ENCODE peak calls at places on chromosomes 5 and 9, in seven cellular contexts. One of them, this sample, is unnamed.

GRCh38 chr5:141135030-141135717 is at the start of gene PCDHB5:
- DNase-seq in cardiac fibroblast: peak
- DNase-seq in neural progenitor cell: peak
- DNase-seq in fibroblast of the aortic adventitia: peak
- DNase-seq in transverse colon: no peak
- DNase-seq in tibial nerve: no peak
- DNase-seq in left ventricle myocardium inferior: no peak
- DNase-seq in this sample: no peak

GRCh38 chr5:15993934-15994333 is 185.7 kb downstream of the MARCHF11 start:
- DNase-seq in cardiac fibroblast: peak
- DNase-seq in neural progenitor cell: no peak
- DNase-seq in fibroblast of the aortic adventitia: peak
- DNase-seq in transverse colon: no peak
- DNase-seq in tibial nerve: no peak
- DNase-seq in left ventricle myocardium inferior: no peak
- DNase-seq in this sample: no peak

GRCh38 chr5:145660897-145661650 is 174.1 kb downstream of the PRELID2 start:
- DNase-seq in cardiac fibroblast: peak
- DNase-seq in neural progenitor cell: no peak
- DNase-seq in fibroblast of the aortic adventitia: peak
- DNase-seq in transverse colon: no peak
- DNase-seq in tibial nerve: no peak
- DNase-seq in left ventricle myocardium inferior: no peak
- DNase-seq in this sample: no peak

GRCh38 chr5:173968154-173968553 is 20.8 kb upstream of the C5orf47 start:
- DNase-seq in cardiac fibroblast: no peak
- DNase-seq in neural progenitor cell: peak
- DNase-seq in fibroblast of the aortic adventitia: no peak
- DNase-seq in transverse colon: no peak
- DNase-seq in tibial nerve: no peak
- DNase-seq in left ventricle myocardium inferior: no peak
- DNase-seq in this sample: no peak

GRCh38 chr5:169970911-169971436 is 9.3 kb downstream of the INSYN2B start:
- DNase-seq in cardiac fibroblast: peak
- DNase-seq in neural progenitor cell: no peak
- DNase-seq in fibroblast of the aortic adventitia: peak
- DNase-seq in transverse colon: no peak
- DNase-seq in tibial nerve: no peak
- DNase-seq in left ventricle myocardium inferior: peak
- DNase-seq in this sample: no peak

GRCh38 chr5:180831139-180832080 is 28.8 kb upstream of the MGAT1 start:
- DNase-seq in cardiac fibroblast: peak
- DNase-seq in neural progenitor cell: peak
- DNase-seq in fibroblast of the aortic adventitia: peak
- DNase-seq in transverse colon: peak
- DNase-seq in tibial nerve: peak
- DNase-seq in left ventricle myocardium inferior: peak
- DNase-seq in this sample: peak

GRCh38 chr9:132670816-132671371 is 630 bp downstream of the GTF3C4 start:
- DNase-seq in cardiac fibroblast: peak
- DNase-seq in neural progenitor cell: peak
- DNase-seq in fibroblast of the aortic adventitia: peak
- DNase-seq in transverse colon: peak
- DNase-seq in tibial nerve: no peak
- DNase-seq in left ventricle myocardium inferior: no peak
- DNase-seq in this sample: peak

GRCh38 chr5:154388842-154389241 is 57.0 kb upstream of the SAP30L start:
- DNase-seq in cardiac fibroblast: no peak
- DNase-seq in neural progenitor cell: no peak
- DNase-seq in fibroblast of the aortic adventitia: no peak
- DNase-seq in transverse colon: no peak
- DNase-seq in tibial nerve: no peak
- DNase-seq in left ventricle myocardium inferior: no peak
- DNase-seq in this sample: no peak

GRCh38 chr9:81431662-81432061 is 257.7 kb downstream of the TLE1 start:
- DNase-seq in cardiac fibroblast: peak
- DNase-seq in neural progenitor cell: no peak
- DNase-seq in fibroblast of the aortic adventitia: peak
- DNase-seq in transverse colon: no peak
- DNase-seq in tibial nerve: no peak
- DNase-seq in left ventricle myocardium inferior: no peak
- DNase-seq in this sample: no peak

GRCh38 chr9:81237565-81238231 is 451.6 kb downstream of the TLE1 start:
- DNase-seq in cardiac fibroblast: no peak
- DNase-seq in neural progenitor cell: no peak
- DNase-seq in fibroblast of the aortic adventitia: no peak
- DNase-seq in transverse colon: no peak
- DNase-seq in tibial nerve: no peak
- DNase-seq in left ventricle myocardium inferior: no peak
- DNase-seq in this sample: no peak

GRCh38 chr9:124697326-124698200 is 73.5 kb downstream of the NR6A1 start:
- DNase-seq in cardiac fibroblast: peak
- DNase-seq in neural progenitor cell: no peak
- DNase-seq in fibroblast of the aortic adventitia: peak
- DNase-seq in transverse colon: no peak
- DNase-seq in tibial nerve: no peak
- DNase-seq in left ventricle myocardium inferior: no peak
- DNase-seq in this sample: no peak

GRCh38 chr9:98085058-98085457 is 28.5 kb downstream of the NANS start:
- DNase-seq in cardiac fibroblast: no peak
- DNase-seq in neural progenitor cell: no peak
- DNase-seq in fibroblast of the aortic adventitia: no peak
- DNase-seq in transverse colon: peak
- DNase-seq in tibial nerve: no peak
- DNase-seq in left ventricle myocardium inferior: no peak
- DNase-seq in this sample: no peak

GRCh38 chr5:169956756-169957155 is 23.5 kb downstream of the INSYN2B start:
- DNase-seq in cardiac fibroblast: peak
- DNase-seq in neural progenitor cell: no peak
- DNase-seq in fibroblast of the aortic adventitia: peak
- DNase-seq in transverse colon: no peak
- DNase-seq in tibial nerve: no peak
- DNase-seq in left ventricle myocardium inferior: no peak
- DNase-seq in this sample: no peak

GRCh38 chr9:91755761-91756638 is 194.0 kb downstream of the ROR2 start:
- DNase-seq in cardiac fibroblast: no peak
- DNase-seq in neural progenitor cell: no peak
- DNase-seq in fibroblast of the aortic adventitia: peak
- DNase-seq in transverse colon: no peak
- DNase-seq in tibial nerve: no peak
- DNase-seq in left ventricle myocardium inferior: no peak
- DNase-seq in this sample: no peak

GRCh38 chr5:115850771-115851416 is 9.2 kb downstream of the AP3S1 start:
- DNase-seq in cardiac fibroblast: peak
- DNase-seq in neural progenitor cell: no peak
- DNase-seq in fibroblast of the aortic adventitia: peak
- DNase-seq in transverse colon: no peak
- DNase-seq in tibial nerve: no peak
- DNase-seq in left ventricle myocardium inferior: no peak
- DNase-seq in this sample: no peak

GRCh38 chr5:179918742-179919486 is 11.2 kb upstream of the TBC1D9B start:
- DNase-seq in cardiac fibroblast: no peak
- DNase-seq in neural progenitor cell: no peak
- DNase-seq in fibroblast of the aortic adventitia: no peak
- DNase-seq in transverse colon: no peak
- DNase-seq in tibial nerve: no peak
- DNase-seq in left ventricle myocardium inferior: no peak
- DNase-seq in this sample: no peak

GRCh38 chr5:179451099-179451812 is 99.1 kb upstream of the RUFY1 start:
- DNase-seq in cardiac fibroblast: no peak
- DNase-seq in neural progenitor cell: no peak
- DNase-seq in fibroblast of the aortic adventitia: no peak
- DNase-seq in transverse colon: no peak
- DNase-seq in tibial nerve: no peak
- DNase-seq in left ventricle myocardium inferior: no peak
- DNase-seq in this sample: no peak

GRCh38 chr5:34499001-34499734 is 157.0 kb upstream of the RAI14 start:
- DNase-seq in cardiac fibroblast: peak
- DNase-seq in neural progenitor cell: no peak
- DNase-seq in fibroblast of the aortic adventitia: peak
- DNase-seq in transverse colon: no peak
- DNase-seq in tibial nerve: no peak
- DNase-seq in left ventricle myocardium inferior: no peak
- DNase-seq in this sample: no peak

GRCh38 chr9:13244190-13244589 is 35.3 kb downstream of the MPDZ start:
- DNase-seq in cardiac fibroblast: no peak
- DNase-seq in neural progenitor cell: no peak
- DNase-seq in fibroblast of the aortic adventitia: no peak
- DNase-seq in transverse colon: no peak
- DNase-seq in tibial nerve: no peak
- DNase-seq in left ventricle myocardium inferior: no peak
- DNase-seq in this sample: no peak

GRCh38 chr5:137296213-137296702 is 202.9 kb downstream of the SPOCK1 start:
- DNase-seq in cardiac fibroblast: no peak
- DNase-seq in neural progenitor cell: peak
- DNase-seq in fibroblast of the aortic adventitia: no peak
- DNase-seq in transverse colon: no peak
- DNase-seq in tibial nerve: no peak
- DNase-seq in left ventricle myocardium inferior: no peak
- DNase-seq in this sample: no peak

GRCh38 chr9:8760000-8760767 is 960.6 kb upstream of the DMAC1 start:
- DNase-seq in cardiac fibroblast: no peak
- DNase-seq in neural progenitor cell: peak
- DNase-seq in fibroblast of the aortic adventitia: no peak
- DNase-seq in transverse colon: no peak
- DNase-seq in tibial nerve: no peak
- DNase-seq in left ventricle myocardium inferior: no peak
- DNase-seq in this sample: no peak

DNA sequence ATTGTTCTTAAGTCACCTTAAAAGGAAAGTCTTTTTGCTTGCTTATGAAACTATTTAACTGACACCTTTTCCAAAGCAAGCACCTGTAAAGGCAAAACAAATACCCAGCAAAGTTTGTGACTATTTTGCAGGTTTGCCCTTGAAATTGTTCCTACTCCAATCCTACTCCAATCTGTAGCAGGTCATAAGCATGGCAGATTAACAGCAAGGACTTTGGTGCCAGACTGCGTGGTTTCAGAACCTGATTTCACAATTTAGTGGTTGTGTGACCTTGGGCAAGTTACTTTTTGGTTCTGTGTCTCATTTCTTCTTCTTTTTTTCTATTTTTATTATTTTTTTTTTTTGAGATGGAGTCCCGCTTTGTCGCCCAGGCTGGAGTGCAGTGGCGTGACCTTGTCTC is 282.1 kb downstream of the RFX3 start:
- DNase-seq in cardiac fibroblast: no peak
- DNase-seq in neural progenitor cell: no peak
- DNase-seq in fibroblast of the aortic adventitia: no peak
- DNase-seq in transverse colon: no peak
- DNase-seq in tibial nerve: no peak
- DNase-seq in left ventricle myocardium inferior: no peak
- DNase-seq in this sample: no peak
- H3K4me3 ChIP-seq in cardiac fibroblast: no peak
- H3K4me3 ChIP-seq in neural progenitor cell: no peak
- H3K4me3 ChIP-seq in fibroblast of the aortic adventitia: no peak
- H3K4me3 ChIP-seq in transverse colon: no peak
- H3K4me3 ChIP-seq in tibial nerve: no peak
- H3K4me3 ChIP-seq in left ventricle myocardium inferior: no peak
- H3K4me3 ChIP-seq in this sample: no peak

GRCh38 chr5:14945450-14945849 is 73.9 kb upstream of the ANKH start:
- DNase-seq in cardiac fibroblast: no peak
- DNase-seq in neural progenitor cell: no peak
- DNase-seq in fibroblast of the aortic adventitia: peak
- DNase-seq in transverse colon: no peak
- DNase-seq in tibial nerve: no peak
- DNase-seq in left ventricle myocardium inferior: no peak
- DNase-seq in this sample: no peak

GRCh38 chr5:14945021-14945420 is 73.4 kb upstream of the ANKH start:
- DNase-seq in cardiac fibroblast: no peak
- DNase-seq in neural progenitor cell: no peak
- DNase-seq in fibroblast of the aortic adventitia: no peak
- DNase-seq in transverse colon: no peak
- DNase-seq in tibial nerve: no peak
- DNase-seq in left ventricle myocardium inferior: no peak
- DNase-seq in this sample: no peak

GRCh38 chr5:14953075-14953474 is 81.5 kb upstream of the ANKH start:
- DNase-seq in cardiac fibroblast: no peak
- DNase-seq in neural progenitor cell: no peak
- DNase-seq in fibroblast of the aortic adventitia: no peak
- DNase-seq in transverse colon: no peak
- DNase-seq in tibial nerve: no peak
- DNase-seq in left ventricle myocardium inferior: no peak
- DNase-seq in this sample: no peak

GRCh38 chr5:14946813-14947640 is 75.4 kb upstream of the ANKH start:
- DNase-seq in cardiac fibroblast: peak
- DNase-seq in neural progenitor cell: peak
- DNase-seq in fibroblast of the aortic adventitia: no peak
- DNase-seq in transverse colon: peak
- DNase-seq in tibial nerve: no peak
- DNase-seq in left ventricle myocardium inferior: no peak
- DNase-seq in this sample: peak

GRCh38 chr5:14948341-14948830 is 76.8 kb upstream of the ANKH start:
- DNase-seq in cardiac fibroblast: no peak
- DNase-seq in neural progenitor cell: no peak
- DNase-seq in fibroblast of the aortic adventitia: no peak
- DNase-seq in transverse colon: no peak
- DNase-seq in tibial nerve: no peak
- DNase-seq in left ventricle myocardium inferior: no peak
- DNase-seq in this sample: no peak
- H3K4me3 ChIP-seq in cardiac fibroblast: no peak
- H3K4me3 ChIP-seq in neural progenitor cell: no peak
- H3K4me3 ChIP-seq in fibroblast of the aortic adventitia: no peak
- H3K4me3 ChIP-seq in transverse colon: no peak
- H3K4me3 ChIP-seq in tibial nerve: no peak
- H3K4me3 ChIP-seq in left ventricle myocardium inferior: no peak
- H3K4me3 ChIP-seq in this sample: no peak

GRCh38 chr5:1551913-1552312 is 28.2 kb upstream of the LPCAT1 start:
- DNase-seq in cardiac fibroblast: no peak
- DNase-seq in neural progenitor cell: no peak
- DNase-seq in fibroblast of the aortic adventitia: no peak
- DNase-seq in transverse colon: no peak
- DNase-seq in tibial nerve: no peak
- DNase-seq in left ventricle myocardium inferior: no peak
- DNase-seq in this sample: no peak
- H3K4me3 ChIP-seq in cardiac fibroblast: no peak
- H3K4me3 ChIP-seq in neural progenitor cell: no peak
- H3K4me3 ChIP-seq in fibroblast of the aortic adventitia: no peak
- H3K4me3 ChIP-seq in transverse colon: no peak
- H3K4me3 ChIP-seq in tibial nerve: no peak
- H3K4me3 ChIP-seq in left ventricle myocardium inferior: peak
- H3K4me3 ChIP-seq in this sample: no peak

DNA sequence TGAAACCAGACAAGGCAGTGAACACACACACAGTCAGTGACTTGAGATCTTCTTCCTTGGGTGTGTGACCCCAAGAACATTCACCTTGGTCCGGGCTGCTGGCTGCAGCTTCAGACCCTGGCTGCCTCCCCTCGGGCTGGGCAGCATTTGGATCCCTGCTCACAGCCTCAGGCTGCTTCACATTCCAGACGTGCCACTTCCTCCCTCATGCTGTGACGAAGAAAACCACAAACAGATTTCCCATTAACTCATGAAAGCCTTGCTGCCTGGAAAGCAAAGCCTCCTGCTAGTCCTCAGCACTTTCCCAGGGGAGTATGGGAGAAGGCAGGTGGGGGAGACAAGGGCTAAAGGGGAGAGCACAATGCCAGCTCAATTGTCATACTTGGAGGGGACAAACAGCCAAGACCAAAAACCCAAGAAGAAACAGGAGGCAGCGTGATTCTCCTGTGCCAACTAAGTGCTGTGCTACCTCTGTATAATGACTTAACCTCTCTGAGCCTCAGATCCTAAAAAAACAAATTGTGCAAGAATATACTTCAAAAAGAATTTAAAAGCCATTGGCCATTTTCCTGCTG is 594.6 kb upstream of the BRINP1 start:
- DNase-seq in cardiac fibroblast: peak
- DNase-seq in neural progenitor cell: peak
- DNase-seq in fibroblast of the aortic adventitia: peak
- DNase-seq in transverse colon: no peak
- DNase-seq in tibial nerve: no peak
- DNase-seq in left ventricle myocardium inferior: no peak
- DNase-seq in this sample: no peak
- H3K4me3 ChIP-seq in cardiac fibroblast: no peak
- H3K4me3 ChIP-seq in neural progenitor cell: no peak
- H3K4me3 ChIP-seq in fibroblast of the aortic adventitia: no peak
- H3K4me3 ChIP-seq in transverse colon: no peak
- H3K4me3 ChIP-seq in tibial nerve: no peak
- H3K4me3 ChIP-seq in left ventricle myocardium inferior: no peak
- H3K4me3 ChIP-seq in this sample: no peak